ENCODE peak calls at places on chromosomes 3 and 15, in seven cellular contexts. J, G, K, M, T, Y and W are unnamed samples.

GRCh38 chr15:75531041-75531450 is 48.1 kb downstream of the PTPN9 start:
- DNase-seq in J (no peak), G (no peak), K (peak; percentile 59), M (no peak), T (peak; percentile 37), Y (no peak), W (no peak)

GRCh38 chr3:123278446-123278845 is 76.7 kb downstream of the SEC22A start:
- DNase-seq in J (no peak), G (no peak), K (no peak), M (no peak), T (no peak), Y (no peak), W (no peak)

GRCh38 chr3:23750573-23751484 is 54.9 kb upstream of the UBE2E1 start:
- DNase-seq in J (no peak), G (no peak), K (no peak), M (no peak), T (no peak), Y (no peak), W (no peak)

GRCh38 chr3:46607603-46608028 is 4.7 kb upstream of the FAM240A start:
- DNase-seq in J (no peak), G (no peak), K (no peak), M (no peak), T (no peak), Y (peak; percentile 34), W (no peak)

GRCh38 chr3:193869221-193870201 is 266.4 kb upstream of the HES1 start:
- DNase-seq in J (peak; percentile 85), G (no peak), K (peak; percentile 57), M (no peak), T (peak; percentile 91), Y (no peak), W (no peak)

GRCh38 chr15:65583701-65584100 is 27.2 kb downstream of the INTS14 start:
- DNase-seq in J (no peak), G (peak; percentile 64), K (no peak), M (peak; percentile 30), T (peak; percentile 37), Y (peak; percentile 37), W (peak; percentile 36)

GRCh38 chr3:178260887-178261286 is 275.3 kb upstream of the KCNMB2 start:
- DNase-seq in J (no peak), G (no peak), K (no peak), M (no peak), T (no peak), Y (no peak), W (no peak)

GRCh38 chr3:129695203-129695602 is 88.7 kb upstream of the PLXND1 start:
- DNase-seq in J (no peak), G (no peak), K (no peak), M (no peak), T (no peak), Y (no peak), W (no peak)